ENCODE peak calls at places on chromosomes 5 and 9, in ten cellular contexts. One of them, this sample, is unnamed.

GRCh38 chr9:7500521-7500920 is 299.1 kb downstream of the DMAC1 start:
- DNase-seq in mucosa of descending colon: no peak
- DNase-seq in A549: no peak
- DNase-seq in left ventricle myocardium inferior: no peak
- DNase-seq in uterus: no peak
- DNase-seq in left lung: no peak
- DNase-seq in fibroblast of lung: no peak
- DNase-seq in brain microvascular endothelial cell: no peak
- DNase-seq in LNCaP clone FGC: no peak
- DNase-seq in upper lobe of right lung: no peak
- DNase-seq in this sample: no peak

GRCh38 chr5:53194086-53194485 is 84.5 kb upstream of the MOCS2 start:
- DNase-seq in upper lobe of right lung: no peak
- DNase-seq in fibroblast of lung: peak
- DNase-seq in LNCaP clone FGC: no peak
- DNase-seq in uterus: no peak
- DNase-seq in mucosa of descending colon: no peak
- DNase-seq in brain microvascular endothelial cell: no peak
- DNase-seq in A549: no peak
- DNase-seq in left ventricle myocardium inferior: no peak
- DNase-seq in left lung: no peak
- DNase-seq in this sample: peak

GRCh38 chr5:107519900-107520354 is 150.8 kb downstream of the EFNA5 start:
- DNase-seq in left ventricle myocardium inferior: no peak
- DNase-seq in left lung: no peak
- DNase-seq in upper lobe of right lung: no peak
- DNase-seq in mucosa of descending colon: no peak
- DNase-seq in uterus: no peak
- DNase-seq in LNCaP clone FGC: no peak
- DNase-seq in fibroblast of lung: peak
- DNase-seq in brain microvascular endothelial cell: no peak
- DNase-seq in A549: no peak
- DNase-seq in this sample: peak

GRCh38 chr9:79616971-79617370 is 45.2 kb downstream of the TLE4 start:
- DNase-seq in left lung: no peak
- DNase-seq in upper lobe of right lung: no peak
- DNase-seq in fibroblast of lung: no peak
- DNase-seq in brain microvascular endothelial cell: no peak
- DNase-seq in mucosa of descending colon: no peak
- DNase-seq in LNCaP clone FGC: no peak
- DNase-seq in uterus: peak
- DNase-seq in left ventricle myocardium inferior: no peak
- DNase-seq in A549: no peak
- DNase-seq in this sample: no peak

GRCh38 chr5:53357439-53357838 is 123.0 kb upstream of the FST start:
- DNase-seq in left lung: no peak
- DNase-seq in brain microvascular endothelial cell: no peak
- DNase-seq in A549: no peak
- DNase-seq in uterus: no peak
- DNase-seq in LNCaP clone FGC: no peak
- DNase-seq in left ventricle myocardium inferior: no peak
- DNase-seq in upper lobe of right lung: no peak
- DNase-seq in fibroblast of lung: no peak
- DNase-seq in mucosa of descending colon: no peak
- DNase-seq in this sample: no peak

GRCh38 chr9:135978650-135979461 is 17.7 kb upstream of the UBAC1 start:
- DNase-seq in brain microvascular endothelial cell: no peak
- DNase-seq in left lung: peak
- DNase-seq in fibroblast of lung: no peak
- DNase-seq in upper lobe of right lung: no peak
- DNase-seq in LNCaP clone FGC: no peak
- DNase-seq in uterus: no peak
- DNase-seq in left ventricle myocardium inferior: no peak
- DNase-seq in A549: no peak
- DNase-seq in mucosa of descending colon: peak
- DNase-seq in this sample: no peak

GRCh38 chr5:69484891-69485290 is 7.7 kb upstream of the OCLN start:
- DNase-seq in A549: no peak
- DNase-seq in fibroblast of lung: peak
- DNase-seq in upper lobe of right lung: no peak
- DNase-seq in LNCaP clone FGC: no peak
- DNase-seq in left lung: no peak
- DNase-seq in uterus: no peak
- DNase-seq in brain microvascular endothelial cell: peak
- DNase-seq in mucosa of descending colon: no peak
- DNase-seq in left ventricle myocardium inferior: no peak
- DNase-seq in this sample: no peak

GRCh38 chr9:134391319-134392231 is 65.3 kb downstream of the RXRA start:
- DNase-seq in upper lobe of right lung: no peak
- DNase-seq in brain microvascular endothelial cell: no peak
- DNase-seq in mucosa of descending colon: no peak
- DNase-seq in left ventricle myocardium inferior: no peak
- DNase-seq in uterus: no peak
- DNase-seq in fibroblast of lung: no peak
- DNase-seq in LNCaP clone FGC: no peak
- DNase-seq in A549: no peak
- DNase-seq in left lung: no peak
- DNase-seq in this sample: no peak

GRCh38 chr9:133106511-133107244 is 14.4 kb downstream of the RALGDS start:
- DNase-seq in fibroblast of lung: no peak
- DNase-seq in brain microvascular endothelial cell: no peak
- DNase-seq in mucosa of descending colon: peak
- DNase-seq in upper lobe of right lung: peak
- DNase-seq in A549: no peak
- DNase-seq in LNCaP clone FGC: no peak
- DNase-seq in left lung: peak
- DNase-seq in left ventricle myocardium inferior: peak
- DNase-seq in uterus: peak
- DNase-seq in this sample: no peak

GRCh38 chr5:160556886-160557285 is 135.2 kb downstream of the PTTG1 start:
- DNase-seq in fibroblast of lung: peak
- DNase-seq in brain microvascular endothelial cell: no peak
- DNase-seq in upper lobe of right lung: no peak
- DNase-seq in mucosa of descending colon: no peak
- DNase-seq in LNCaP clone FGC: no peak
- DNase-seq in left lung: no peak
- DNase-seq in left ventricle myocardium inferior: no peak
- DNase-seq in uterus: no peak
- DNase-seq in A549: no peak
- DNase-seq in this sample: no peak

GRCh38 chr9:89400398-89401116 is 82.3 kb downstream of the SECISBP2 start:
- DNase-seq in A549: no peak
- DNase-seq in brain microvascular endothelial cell: no peak
- DNase-seq in fibroblast of lung: no peak
- DNase-seq in LNCaP clone FGC: no peak
- DNase-seq in left lung: no peak
- DNase-seq in mucosa of descending colon: no peak
- DNase-seq in upper lobe of right lung: no peak
- DNase-seq in left ventricle myocardium inferior: no peak
- DNase-seq in uterus: no peak
- DNase-seq in this sample: no peak

GRCh38 chr9:72526901-72527800 is 5.7 kb downstream of the TMC1 start:
- DNase-seq in LNCaP clone FGC: no peak
- DNase-seq in brain microvascular endothelial cell: peak
- DNase-seq in mucosa of descending colon: peak
- DNase-seq in left lung: peak
- DNase-seq in upper lobe of right lung: peak
- DNase-seq in uterus: peak
- DNase-seq in A549: peak
- DNase-seq in fibroblast of lung: peak
- DNase-seq in left ventricle myocardium inferior: peak
- DNase-seq in this sample: peak
- H3K4me3 ChIP-seq in LNCaP clone FGC: no peak
- H3K4me3 ChIP-seq in brain microvascular endothelial cell: peak
- H3K4me3 ChIP-seq in mucosa of descending colon: no peak
- H3K4me3 ChIP-seq in left lung: no peak
- H3K4me3 ChIP-seq in upper lobe of right lung: peak
- H3K4me3 ChIP-seq in uterus: no peak
- H3K4me3 ChIP-seq in A549: peak
- H3K4me3 ChIP-seq in fibroblast of lung: peak
- H3K4me3 ChIP-seq in left ventricle myocardium inferior: peak
- H3K4me3 ChIP-seq in this sample: peak

DNA sequence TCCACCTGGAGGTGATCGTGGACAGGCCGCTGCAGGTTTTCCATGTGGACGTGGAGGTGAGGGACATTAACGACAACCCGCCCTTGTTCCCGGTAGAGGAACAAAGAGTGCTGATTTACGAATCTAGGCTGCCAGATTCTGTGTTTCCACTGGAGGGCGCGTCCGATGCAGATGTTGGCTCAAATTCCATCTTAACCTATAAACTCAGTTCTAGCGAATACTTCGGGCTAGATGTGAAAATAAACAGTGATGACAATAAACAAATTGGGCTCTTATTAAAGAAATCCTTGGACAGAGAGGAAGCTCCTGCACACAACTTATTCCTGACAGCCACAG is 610 bp downstream of the PCDHA6 start:
- DNase-seq in uterus: no peak
- DNase-seq in left ventricle myocardium inferior: no peak
- DNase-seq in left lung: no peak
- DNase-seq in brain microvascular endothelial cell: no peak
- DNase-seq in mucosa of descending colon: no peak
- DNase-seq in fibroblast of lung: no peak
- DNase-seq in LNCaP clone FGC: no peak
- DNase-seq in upper lobe of right lung: no peak
- DNase-seq in A549: no peak
- DNase-seq in this sample: no peak
- TF ChIP-seq CTCF in uterus: no peak
- TF ChIP-seq CTCF in left ventricle myocardium inferior: no peak
- TF ChIP-seq CTCF in left lung: no peak
- TF ChIP-seq CTCF in brain microvascular endothelial cell: no peak
- TF ChIP-seq CTCF in mucosa of descending colon: no peak
- TF ChIP-seq CTCF in fibroblast of lung: no peak
- TF ChIP-seq CTCF in LNCaP clone FGC: peak
- TF ChIP-seq CTCF in upper lobe of right lung: no peak
- TF ChIP-seq CTCF in A549: no peak
- TF ChIP-seq CTCF in this sample: no peak

GRCh38 chr9:125233678-125234077 is 7.5 kb downstream of the HSPA5 start:
- DNase-seq in uterus: no peak
- DNase-seq in left lung: no peak
- DNase-seq in LNCaP clone FGC: no peak
- DNase-seq in fibroblast of lung: peak
- DNase-seq in brain microvascular endothelial cell: peak
- DNase-seq in A549: peak
- DNase-seq in left ventricle myocardium inferior: no peak
- DNase-seq in upper lobe of right lung: no peak
- DNase-seq in mucosa of descending colon: no peak
- DNase-seq in this sample: peak
- H3K4me3 ChIP-seq in uterus: no peak
- H3K4me3 ChIP-seq in left lung: no peak
- H3K4me3 ChIP-seq in LNCaP clone FGC: no peak
- H3K4me3 ChIP-seq in fibroblast of lung: no peak
- H3K4me3 ChIP-seq in brain microvascular endothelial cell: no peak
- H3K4me3 ChIP-seq in A549: no peak
- H3K4me3 ChIP-seq in left ventricle myocardium inferior: no peak
- H3K4me3 ChIP-seq in upper lobe of right lung: no peak
- H3K4me3 ChIP-seq in mucosa of descending colon: no peak
- H3K4me3 ChIP-seq in this sample: no peak

GRCh38 chr5:180201051-180201987 is 7.7 kb downstream of the RASGEF1C start:
- DNase-seq in uterus: no peak
- DNase-seq in upper lobe of right lung: peak
- DNase-seq in mucosa of descending colon: no peak
- DNase-seq in left ventricle myocardium inferior: no peak
- DNase-seq in brain microvascular endothelial cell: no peak
- DNase-seq in left lung: no peak
- DNase-seq in LNCaP clone FGC: no peak
- DNase-seq in A549: peak
- DNase-seq in fibroblast of lung: no peak
- DNase-seq in this sample: no peak
- TF ChIP-seq CTCF in uterus: no peak
- TF ChIP-seq CTCF in upper lobe of right lung: peak
- TF ChIP-seq CTCF in mucosa of descending colon: no peak
- TF ChIP-seq CTCF in left ventricle myocardium inferior: peak
- TF ChIP-seq CTCF in brain microvascular endothelial cell: peak
- TF ChIP-seq CTCF in left lung: peak
- TF ChIP-seq CTCF in LNCaP clone FGC: peak
- TF ChIP-seq CTCF in A549: peak
- TF ChIP-seq CTCF in fibroblast of lung: peak
- TF ChIP-seq CTCF in this sample: no peak

This sample was measured in foreskin fibroblast.